ENCODE peak calls at places on chromosome 12, in six cellular contexts. One of them, this sample, is unnamed.
A peak's percentile ranks its signal among the peaks of the same experiment; 100 is the strongest.

GRCh38 chr12:87930652-87931051 is 98.5 kb downstream of the C12orf50 start:
- DNase-seq in A549: no peak
- DNase-seq in HepG2: no peak
- DNase-seq in IMR-90: no peak
- DNase-seq in SK-N-SH: no peak
- DNase-seq in K562: no peak
- DNase-seq in this sample: no peak

GRCh38 chr12:80641936-80642335 is 65.5 kb upstream of the MYF6 start:
- DNase-seq in A549: no peak
- DNase-seq in HepG2: no peak
- DNase-seq in IMR-90: no peak
- DNase-seq in SK-N-SH: no peak
- DNase-seq in K562: no peak
- DNase-seq in this sample: no peak

GRCh38 chr12:89636776-89637160 is 71.9 kb downstream of the ATP2B1 start:
- DNase-seq in A549: peak; percentile 23
- DNase-seq in HepG2: no peak
- DNase-seq in IMR-90: no peak
- DNase-seq in SK-N-SH: no peak
- DNase-seq in K562: no peak
- DNase-seq in this sample: no peak

GRCh38 chr12:62434504-62435336 is 31.9 kb upstream of the MON2 start:
- DNase-seq in A549: no peak
- DNase-seq in HepG2: no peak
- DNase-seq in IMR-90: no peak
- DNase-seq in SK-N-SH: peak; percentile 25
- DNase-seq in K562: no peak
- DNase-seq in this sample: no peak

GRCh38 chr12:111753144-111753881 is 13.4 kb upstream of the ALDH2 start:
- DNase-seq in A549: peak; percentile 63
- DNase-seq in HepG2: peak; percentile 53
- DNase-seq in IMR-90: peak; percentile 61
- DNase-seq in SK-N-SH: peak; percentile 95
- DNase-seq in K562: peak; percentile 74
- DNase-seq in this sample: no peak

GRCh38 chr12:22275847-22276246 is 58.7 kb downstream of the ST8SIA1 start:
- DNase-seq in A549: peak; percentile 82
- DNase-seq in HepG2: no peak
- DNase-seq in IMR-90: peak; percentile 99
- DNase-seq in SK-N-SH: no peak
- DNase-seq in K562: no peak
- DNase-seq in this sample: no peak

GRCh38 chr12:44837114-44837800 is 38.9 kb downstream of the NELL2 start:
- DNase-seq in A549: no peak
- DNase-seq in HepG2: no peak
- DNase-seq in IMR-90: no peak
- DNase-seq in SK-N-SH: no peak
- DNase-seq in K562: no peak
- DNase-seq in this sample: no peak

GRCh38 chr12:48050174-48050573 is 45.9 kb upstream of the COL2A1 start:
- DNase-seq in A549: no peak
- DNase-seq in HepG2: no peak
- DNase-seq in IMR-90: peak; percentile 5
- DNase-seq in SK-N-SH: no peak
- DNase-seq in K562: no peak
- DNase-seq in this sample: no peak

GRCh38 chr12:132146772-132147422 is 2.6 kb downstream of the NOC4L start:
- DNase-seq in A549: no peak
- DNase-seq in HepG2: no peak
- DNase-seq in IMR-90: no peak
- DNase-seq in SK-N-SH: peak; percentile 10
- DNase-seq in K562: no peak
- DNase-seq in this sample: no peak

GRCh38 chr12:22262309-22262708 is 72.2 kb downstream of the ST8SIA1 start:
- DNase-seq in A549: peak; percentile 12
- DNase-seq in HepG2: no peak
- DNase-seq in IMR-90: no peak
- DNase-seq in SK-N-SH: no peak
- DNase-seq in K562: peak; percentile 1
- DNase-seq in this sample: no peak

GRCh38 chr12:12376636-12377448 is 20.0 kb downstream of the BORCS5 start:
- DNase-seq in A549: peak; percentile 87
- DNase-seq in HepG2: peak; percentile 81
- DNase-seq in IMR-90: peak; percentile 86
- DNase-seq in SK-N-SH: peak; percentile 66
- DNase-seq in K562: peak; percentile 61
- DNase-seq in this sample: peak; percentile 55

GRCh38 chr12:77751939-77752338 is 78.8 kb upstream of the NAV3 start:
- DNase-seq in A549: no peak
- DNase-seq in HepG2: no peak
- DNase-seq in IMR-90: no peak
- DNase-seq in SK-N-SH: no peak
- DNase-seq in K562: no peak
- DNase-seq in this sample: no peak

GRCh38 chr12:10276774-10277173 is 30.9 kb upstream of the KLRD1 start:
- DNase-seq in A549: no peak
- DNase-seq in HepG2: no peak
- DNase-seq in IMR-90: no peak
- DNase-seq in SK-N-SH: no peak
- DNase-seq in K562: no peak
- DNase-seq in this sample: no peak

GRCh38 chr12:55906056-55906455 is 21.6 kb downstream of the PYM1 start:
- DNase-seq in A549: no peak
- DNase-seq in HepG2: no peak
- DNase-seq in IMR-90: peak; percentile 76
- DNase-seq in SK-N-SH: no peak
- DNase-seq in K562: no peak
- DNase-seq in this sample: no peak

GRCh38 chr12:64669270-64669842 is 59.1 kb downstream of the RASSF3 start:
- DNase-seq in A549: no peak
- DNase-seq in HepG2: peak; percentile 49
- DNase-seq in IMR-90: peak; percentile 11
- DNase-seq in SK-N-SH: peak; percentile 47
- DNase-seq in K562: peak; percentile 66
- DNase-seq in this sample: peak; percentile 73

GRCh38 chr12:12534134-12534866 is 28.4 kb downstream of the DUSP16 start:
- DNase-seq in A549: no peak
- DNase-seq in HepG2: peak; percentile 19
- DNase-seq in IMR-90: no peak
- DNase-seq in SK-N-SH: peak; percentile 59
- DNase-seq in K562: peak; percentile 31
- DNase-seq in this sample: no peak

GRCh38 chr12:124684971-124685688 is 117.7 kb upstream of the NCOR2 start:
- DNase-seq in A549: no peak
- DNase-seq in HepG2: no peak
- DNase-seq in IMR-90: peak; percentile 69
- DNase-seq in SK-N-SH: no peak
- DNase-seq in K562: no peak
- DNase-seq in this sample: no peak

GRCh38 chr12:88577537-88577936 is 2.7 kb downstream of the KITLG start:
- DNase-seq in A549: peak; percentile 19
- DNase-seq in HepG2: no peak
- DNase-seq in IMR-90: no peak
- DNase-seq in SK-N-SH: no peak
- DNase-seq in K562: no peak
- DNase-seq in this sample: no peak

GRCh38 chr12:55933158-55933798 is 2.3 kb downstream of the DGKA start:
- DNase-seq in A549: peak; percentile 53
- DNase-seq in HepG2: no peak
- DNase-seq in IMR-90: no peak
- DNase-seq in SK-N-SH: no peak
- DNase-seq in K562: no peak
- DNase-seq in this sample: no peak

GRCh38 chr12:103806807-103807206 is 34.2 kb downstream of the NT5DC3 start:
- DNase-seq in A549: no peak
- DNase-seq in HepG2: no peak
- DNase-seq in IMR-90: no peak
- DNase-seq in SK-N-SH: no peak
- DNase-seq in K562: peak; percentile 28
- DNase-seq in this sample: no peak

GRCh38 chr12:12837025-12837872 is 24.1 kb downstream of the DDX47 start:
- DNase-seq in A549: peak; percentile 81
- DNase-seq in HepG2: peak; percentile 37
- DNase-seq in IMR-90: peak; percentile 84
- DNase-seq in SK-N-SH: peak; percentile 66
- DNase-seq in K562: peak; percentile 44
- DNase-seq in this sample: no peak

GRCh38 chr12:10016881-10017280 is 6.5 kb downstream of the CLEC12B start:
- DNase-seq in A549: peak; percentile 54
- DNase-seq in HepG2: no peak
- DNase-seq in IMR-90: no peak
- DNase-seq in SK-N-SH: no peak
- DNase-seq in K562: no peak
- DNase-seq in this sample: no peak

GRCh38 chr12:67661311-67662011 is 12.9 kb downstream of the DYRK2 start:
- DNase-seq in A549: no peak
- DNase-seq in HepG2: no peak
- DNase-seq in IMR-90: peak; percentile 87
- DNase-seq in SK-N-SH: peak; percentile 47
- DNase-seq in K562: no peak
- DNase-seq in this sample: no peak

GRCh38 chr12:116442981-116443380 is 116.2 kb upstream of the MAP1LC3B2 start:
- DNase-seq in A549: no peak
- DNase-seq in HepG2: no peak
- DNase-seq in IMR-90: peak; percentile 72
- DNase-seq in SK-N-SH: no peak
- DNase-seq in K562: no peak
- DNase-seq in this sample: no peak

GRCh38 chr12:49108958-49109404 is 1.7 kb downstream of the LMBR1L start:
- DNase-seq in A549: no peak
- DNase-seq in HepG2: peak; percentile 23
- DNase-seq in IMR-90: peak; percentile 20
- DNase-seq in SK-N-SH: no peak
- DNase-seq in K562: peak; percentile 84
- DNase-seq in this sample: no peak

GRCh38 chr12:82583756-82584155 is 103.0 kb upstream of the TMTC2 start:
- DNase-seq in A549: no peak
- DNase-seq in HepG2: no peak
- DNase-seq in IMR-90: no peak
- DNase-seq in SK-N-SH: no peak
- DNase-seq in K562: no peak
- DNase-seq in this sample: no peak

GRCh38 chr12:108720757-108721514 is 10.4 kb downstream of the CORO1C start:
- DNase-seq in A549: no peak
- DNase-seq in HepG2: no peak
- DNase-seq in IMR-90: no peak
- DNase-seq in SK-N-SH: no peak
- DNase-seq in K562: no peak
- DNase-seq in this sample: no peak

GRCh38 chr12:2160043-2160442 is 107.3 kb downstream of the CACNA1C start:
- DNase-seq in A549: no peak
- DNase-seq in HepG2: no peak
- DNase-seq in IMR-90: no peak
- DNase-seq in SK-N-SH: no peak
- DNase-seq in K562: no peak
- DNase-seq in this sample: no peak

GRCh38 chr12:50720501-50720900 is 43.4 kb upstream of the ATF1 start:
- DNase-seq in A549: no peak
- DNase-seq in HepG2: no peak
- DNase-seq in IMR-90: no peak
- DNase-seq in SK-N-SH: no peak
- DNase-seq in K562: no peak
- DNase-seq in this sample: no peak

GRCh38 chr12:24754690-24755638 is 193.9 kb downstream of the BCAT1 start:
- DNase-seq in A549: no peak
- DNase-seq in HepG2: peak; percentile 94
- DNase-seq in IMR-90: peak; percentile 90
- DNase-seq in SK-N-SH: no peak
- DNase-seq in K562: no peak
- DNase-seq in this sample: no peak

GRCh38 chr12:26046886-26047285 is 78.0 kb downstream of the BHLHE41 start:
- DNase-seq in A549: no peak
- DNase-seq in HepG2: no peak
- DNase-seq in IMR-90: no peak
- DNase-seq in SK-N-SH: no peak
- DNase-seq in K562: no peak
- DNase-seq in this sample: no peak
- TF ChIP-seq SMC3 in A549: no peak
- TF ChIP-seq SMC3 in HepG2: no peak
- TF ChIP-seq SMC3 in IMR-90: no peak
- TF ChIP-seq SMC3 in SK-N-SH: no peak
- TF ChIP-seq SMC3 in K562: no peak
- TF ChIP-seq SMC3 in this sample: no peak

DNA sequence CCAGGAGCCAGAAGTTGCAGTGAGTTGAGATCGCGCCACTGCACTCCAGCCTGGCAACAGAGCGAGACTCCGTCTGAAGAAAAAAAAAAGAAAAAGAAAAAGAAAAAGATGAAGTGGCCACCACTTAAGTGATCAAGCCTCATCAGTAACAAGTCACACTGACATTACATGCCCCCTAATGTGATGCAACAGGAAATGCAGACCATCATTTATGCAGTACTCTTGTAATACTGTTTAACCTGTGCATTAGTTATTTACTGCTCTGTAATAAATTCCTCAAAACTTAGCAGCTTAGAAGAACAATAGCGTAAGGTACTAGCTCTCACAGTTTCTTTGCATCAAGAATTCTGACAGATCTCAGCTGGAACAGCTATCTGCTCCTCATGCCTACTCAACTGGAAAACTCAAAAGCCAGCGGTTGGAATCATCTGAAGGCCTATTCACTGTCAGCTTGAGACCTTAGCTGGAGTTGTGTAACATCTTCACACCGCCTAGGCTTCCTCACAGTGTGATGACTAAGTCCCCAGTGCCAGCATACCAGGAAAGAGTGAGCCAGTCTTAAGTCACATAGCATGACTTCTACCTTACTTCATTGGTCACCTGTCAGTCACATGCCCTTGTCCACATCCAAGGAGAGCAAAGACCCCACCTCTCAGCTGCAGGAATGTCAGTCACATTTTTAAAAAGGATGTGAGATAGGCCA is 31.5 kb downstream of the EPS8 start:
- DNase-seq in A549: peak; percentile 92
- DNase-seq in HepG2: peak; percentile 15
- DNase-seq in IMR-90: peak; percentile 92
- DNase-seq in SK-N-SH: no peak
- DNase-seq in K562: no peak
- DNase-seq in this sample: no peak
- TF ChIP-seq SMC3 in A549: no peak
- TF ChIP-seq SMC3 in HepG2: no peak
- TF ChIP-seq SMC3 in IMR-90: no peak
- TF ChIP-seq SMC3 in SK-N-SH: no peak
- TF ChIP-seq SMC3 in K562: no peak
- TF ChIP-seq SMC3 in this sample: no peak

GRCh38 chr12:128643106-128643651 is 180.6 kb downstream of the SLC15A4 start:
- DNase-seq in A549: no peak
- DNase-seq in HepG2: no peak
- DNase-seq in IMR-90: no peak
- DNase-seq in SK-N-SH: no peak
- DNase-seq in K562: no peak
- DNase-seq in this sample: no peak

GRCh38 chr12:128639089-128639488 is 184.7 kb downstream of the SLC15A4 start:
- DNase-seq in A549: no peak
- DNase-seq in HepG2: no peak
- DNase-seq in IMR-90: no peak
- DNase-seq in SK-N-SH: no peak
- DNase-seq in K562: no peak
- DNase-seq in this sample: no peak

GRCh38 chr12:128644664-128645296 is 179.0 kb downstream of the SLC15A4 start:
- DNase-seq in A549: peak; percentile 25
- DNase-seq in HepG2: peak; percentile 3
- DNase-seq in IMR-90: no peak
- DNase-seq in SK-N-SH: peak; percentile 30
- DNase-seq in K562: peak; percentile 40
- DNase-seq in this sample: no peak
- TF ChIP-seq SMC3 in A549: no peak
- TF ChIP-seq SMC3 in HepG2: peak; percentile 39
- TF ChIP-seq SMC3 in IMR-90: no peak
- TF ChIP-seq SMC3 in SK-N-SH: no peak
- TF ChIP-seq SMC3 in K562: peak; percentile 58
- TF ChIP-seq SMC3 in this sample: peak; percentile 72

GRCh38 chr12:114339626-114340025 is 66.3 kb downstream of the TBX5 start:
- DNase-seq in A549: no peak
- DNase-seq in HepG2: no peak
- DNase-seq in IMR-90: peak; percentile 90
- DNase-seq in SK-N-SH: no peak
- DNase-seq in K562: no peak
- DNase-seq in this sample: no peak
- TF ChIP-seq SMC3 in A549: no peak
- TF ChIP-seq SMC3 in HepG2: no peak
- TF ChIP-seq SMC3 in IMR-90: no peak
- TF ChIP-seq SMC3 in SK-N-SH: no peak
- TF ChIP-seq SMC3 in K562: no peak
- TF ChIP-seq SMC3 in this sample: no peak